ENCODE peak calls at places on chromosome 5, in ten cellular contexts. One of them, this sample, is unnamed.

GRCh38 chr5:97499605-97500004 is 316.6 kb upstream of the RIOK2 start:
- ATAC-seq in activated CD8-positive, alpha-beta memory T cell treated with anti-CD3 and anti-CD28 coated beads, Interleukin-2, amount 10 ng/mL, durations not matched to agents 7 days and 5 days: no peak
- ATAC-seq in gastroesophageal sphincter: peak
- ATAC-seq in B cell: no peak
- ATAC-seq in lung: no peak
- ATAC-seq in naive thymus-derived CD8-positive, alpha-beta T cell: no peak
- ATAC-seq in activated CD8-positive, alpha-beta T cell treated with anti-CD3 and anti-CD28 coated beads for 36 hours: no peak
- ATAC-seq in A549: no peak
- ATAC-seq in right cardiac atrium: peak
- ATAC-seq in heart left ventricle: peak
- ATAC-seq in this sample: no peak

GRCh38 chr5:127042593-127042992 is 12.2 kb upstream of the MARCHF3 start:
- ATAC-seq in activated CD8-positive, alpha-beta memory T cell treated with anti-CD3 and anti-CD28 coated beads, Interleukin-2, amount 10 ng/mL, durations not matched to agents 7 days and 5 days: no peak
- ATAC-seq in gastroesophageal sphincter: no peak
- ATAC-seq in B cell: no peak
- ATAC-seq in lung: no peak
- ATAC-seq in naive thymus-derived CD8-positive, alpha-beta T cell: no peak
- ATAC-seq in activated CD8-positive, alpha-beta T cell treated with anti-CD3 and anti-CD28 coated beads for 36 hours: no peak
- ATAC-seq in A549: no peak
- ATAC-seq in right cardiac atrium: no peak
- ATAC-seq in heart left ventricle: no peak
- ATAC-seq in this sample: peak

GRCh38 chr5:16564468-16564867 is 52.3 kb downstream of the RETREG1 start:
- ATAC-seq in activated CD8-positive, alpha-beta memory T cell treated with anti-CD3 and anti-CD28 coated beads, Interleukin-2, amount 10 ng/mL, durations not matched to agents 7 days and 5 days: no peak
- ATAC-seq in gastroesophageal sphincter: no peak
- ATAC-seq in B cell: no peak
- ATAC-seq in lung: no peak
- ATAC-seq in naive thymus-derived CD8-positive, alpha-beta T cell: no peak
- ATAC-seq in activated CD8-positive, alpha-beta T cell treated with anti-CD3 and anti-CD28 coated beads for 36 hours: no peak
- ATAC-seq in A549: no peak
- ATAC-seq in right cardiac atrium: peak
- ATAC-seq in heart left ventricle: peak
- ATAC-seq in this sample: no peak

GRCh38 chr5:131628990-131629389 is 6.0 kb downstream of the RAPGEF6 start:
- ATAC-seq in activated CD8-positive, alpha-beta memory T cell treated with anti-CD3 and anti-CD28 coated beads, Interleukin-2, amount 10 ng/mL, durations not matched to agents 7 days and 5 days: no peak
- ATAC-seq in gastroesophageal sphincter: no peak
- ATAC-seq in B cell: no peak
- ATAC-seq in lung: no peak
- ATAC-seq in naive thymus-derived CD8-positive, alpha-beta T cell: no peak
- ATAC-seq in activated CD8-positive, alpha-beta T cell treated with anti-CD3 and anti-CD28 coated beads for 36 hours: no peak
- ATAC-seq in A549: peak
- ATAC-seq in right cardiac atrium: no peak
- ATAC-seq in heart left ventricle: no peak
- ATAC-seq in this sample: peak

GRCh38 chr5:90861843-90862586 is 303.4 kb downstream of the ADGRV1 start:
- ATAC-seq in activated CD8-positive, alpha-beta memory T cell treated with anti-CD3 and anti-CD28 coated beads, Interleukin-2, amount 10 ng/mL, durations not matched to agents 7 days and 5 days: no peak
- ATAC-seq in gastroesophageal sphincter: no peak
- ATAC-seq in B cell: no peak
- ATAC-seq in lung: no peak
- ATAC-seq in naive thymus-derived CD8-positive, alpha-beta T cell: no peak
- ATAC-seq in activated CD8-positive, alpha-beta T cell treated with anti-CD3 and anti-CD28 coated beads for 36 hours: no peak
- ATAC-seq in A549: no peak
- ATAC-seq in right cardiac atrium: no peak
- ATAC-seq in heart left ventricle: no peak
- ATAC-seq in this sample: no peak

GRCh38 chr5:94632024-94632423 is 13.6 kb downstream of the SLF1 start:
- ATAC-seq in activated CD8-positive, alpha-beta memory T cell treated with anti-CD3 and anti-CD28 coated beads, Interleukin-2, amount 10 ng/mL, durations not matched to agents 7 days and 5 days: peak
- ATAC-seq in gastroesophageal sphincter: no peak
- ATAC-seq in B cell: peak
- ATAC-seq in lung: no peak
- ATAC-seq in naive thymus-derived CD8-positive, alpha-beta T cell: no peak
- ATAC-seq in activated CD8-positive, alpha-beta T cell treated with anti-CD3 and anti-CD28 coated beads for 36 hours: no peak
- ATAC-seq in A549: no peak
- ATAC-seq in right cardiac atrium: no peak
- ATAC-seq in heart left ventricle: no peak
- ATAC-seq in this sample: no peak

GRCh38 chr5:170338933-170339779 is 41.6 kb upstream of the LCP2 start:
- ATAC-seq in activated CD8-positive, alpha-beta memory T cell treated with anti-CD3 and anti-CD28 coated beads, Interleukin-2, amount 10 ng/mL, durations not matched to agents 7 days and 5 days: peak
- ATAC-seq in gastroesophageal sphincter: no peak
- ATAC-seq in B cell: peak
- ATAC-seq in lung: no peak
- ATAC-seq in naive thymus-derived CD8-positive, alpha-beta T cell: peak
- ATAC-seq in activated CD8-positive, alpha-beta T cell treated with anti-CD3 and anti-CD28 coated beads for 36 hours: peak
- ATAC-seq in A549: no peak
- ATAC-seq in right cardiac atrium: peak
- ATAC-seq in heart left ventricle: peak
- ATAC-seq in this sample: no peak

GRCh38 chr5:158670199-158670598 is 429.5 kb downstream of the EBF1 start:
- ATAC-seq in activated CD8-positive, alpha-beta memory T cell treated with anti-CD3 and anti-CD28 coated beads, Interleukin-2, amount 10 ng/mL, durations not matched to agents 7 days and 5 days: no peak
- ATAC-seq in gastroesophageal sphincter: no peak
- ATAC-seq in B cell: no peak
- ATAC-seq in lung: no peak
- ATAC-seq in naive thymus-derived CD8-positive, alpha-beta T cell: no peak
- ATAC-seq in activated CD8-positive, alpha-beta T cell treated with anti-CD3 and anti-CD28 coated beads for 36 hours: no peak
- ATAC-seq in A549: no peak
- ATAC-seq in right cardiac atrium: no peak
- ATAC-seq in heart left ventricle: no peak
- ATAC-seq in this sample: no peak

GRCh38 chr5:83077662-83078261 is 415 bp downstream of the XRCC4 start:
- ATAC-seq in activated CD8-positive, alpha-beta memory T cell treated with anti-CD3 and anti-CD28 coated beads, Interleukin-2, amount 10 ng/mL, durations not matched to agents 7 days and 5 days: peak
- ATAC-seq in gastroesophageal sphincter: peak
- ATAC-seq in B cell: peak
- ATAC-seq in lung: no peak
- ATAC-seq in naive thymus-derived CD8-positive, alpha-beta T cell: no peak
- ATAC-seq in activated CD8-positive, alpha-beta T cell treated with anti-CD3 and anti-CD28 coated beads for 36 hours: peak
- ATAC-seq in A549: peak
- ATAC-seq in right cardiac atrium: peak
- ATAC-seq in heart left ventricle: peak
- ATAC-seq in this sample: peak

GRCh38 chr5:61401726-61402125 is 69.7 kb downstream of the ZSWIM6 start:
- ATAC-seq in activated CD8-positive, alpha-beta memory T cell treated with anti-CD3 and anti-CD28 coated beads, Interleukin-2, amount 10 ng/mL, durations not matched to agents 7 days and 5 days: no peak
- ATAC-seq in gastroesophageal sphincter: no peak
- ATAC-seq in B cell: no peak
- ATAC-seq in lung: no peak
- ATAC-seq in naive thymus-derived CD8-positive, alpha-beta T cell: no peak
- ATAC-seq in activated CD8-positive, alpha-beta T cell treated with anti-CD3 and anti-CD28 coated beads for 36 hours: no peak
- ATAC-seq in A549: peak
- ATAC-seq in right cardiac atrium: peak
- ATAC-seq in heart left ventricle: peak
- ATAC-seq in this sample: peak

GRCh38 chr5:138459311-138459710 is 6.0 kb upstream of the EGR1 start:
- ATAC-seq in activated CD8-positive, alpha-beta memory T cell treated with anti-CD3 and anti-CD28 coated beads, Interleukin-2, amount 10 ng/mL, durations not matched to agents 7 days and 5 days: peak
- ATAC-seq in gastroesophageal sphincter: no peak
- ATAC-seq in B cell: peak
- ATAC-seq in lung: no peak
- ATAC-seq in naive thymus-derived CD8-positive, alpha-beta T cell: peak
- ATAC-seq in activated CD8-positive, alpha-beta T cell treated with anti-CD3 and anti-CD28 coated beads for 36 hours: peak
- ATAC-seq in A549: no peak
- ATAC-seq in right cardiac atrium: peak
- ATAC-seq in heart left ventricle: no peak
- ATAC-seq in this sample: no peak

GRCh38 chr5:106875591-106876297 is 795.0 kb downstream of the EFNA5 start:
- ATAC-seq in activated CD8-positive, alpha-beta memory T cell treated with anti-CD3 and anti-CD28 coated beads, Interleukin-2, amount 10 ng/mL, durations not matched to agents 7 days and 5 days: no peak
- ATAC-seq in gastroesophageal sphincter: peak
- ATAC-seq in B cell: no peak
- ATAC-seq in lung: peak
- ATAC-seq in naive thymus-derived CD8-positive, alpha-beta T cell: no peak
- ATAC-seq in activated CD8-positive, alpha-beta T cell treated with anti-CD3 and anti-CD28 coated beads for 36 hours: no peak
- ATAC-seq in A549: peak
- ATAC-seq in right cardiac atrium: peak
- ATAC-seq in heart left ventricle: peak
- ATAC-seq in this sample: peak

GRCh38 chr5:111719773-111720172 is 37.2 kb downstream of the NREP start:
- ATAC-seq in activated CD8-positive, alpha-beta memory T cell treated with anti-CD3 and anti-CD28 coated beads, Interleukin-2, amount 10 ng/mL, durations not matched to agents 7 days and 5 days: no peak
- ATAC-seq in gastroesophageal sphincter: no peak
- ATAC-seq in B cell: no peak
- ATAC-seq in lung: no peak
- ATAC-seq in naive thymus-derived CD8-positive, alpha-beta T cell: no peak
- ATAC-seq in activated CD8-positive, alpha-beta T cell treated with anti-CD3 and anti-CD28 coated beads for 36 hours: no peak
- ATAC-seq in A549: no peak
- ATAC-seq in right cardiac atrium: no peak
- ATAC-seq in heart left ventricle: no peak
- ATAC-seq in this sample: peak

GRCh38 chr5:68428232-68428811 is 212.8 kb downstream of the PIK3R1 start:
- ATAC-seq in activated CD8-positive, alpha-beta memory T cell treated with anti-CD3 and anti-CD28 coated beads, Interleukin-2, amount 10 ng/mL, durations not matched to agents 7 days and 5 days: no peak
- ATAC-seq in gastroesophageal sphincter: no peak
- ATAC-seq in B cell: no peak
- ATAC-seq in lung: no peak
- ATAC-seq in naive thymus-derived CD8-positive, alpha-beta T cell: no peak
- ATAC-seq in activated CD8-positive, alpha-beta T cell treated with anti-CD3 and anti-CD28 coated beads for 36 hours: no peak
- ATAC-seq in A549: no peak
- ATAC-seq in right cardiac atrium: no peak
- ATAC-seq in heart left ventricle: no peak
- ATAC-seq in this sample: no peak

GRCh38 chr5:123156577-123157296 is 67.7 kb downstream of the PRDM6 start:
- ATAC-seq in activated CD8-positive, alpha-beta memory T cell treated with anti-CD3 and anti-CD28 coated beads, Interleukin-2, amount 10 ng/mL, durations not matched to agents 7 days and 5 days: no peak
- ATAC-seq in gastroesophageal sphincter: peak
- ATAC-seq in B cell: no peak
- ATAC-seq in lung: peak
- ATAC-seq in naive thymus-derived CD8-positive, alpha-beta T cell: no peak
- ATAC-seq in activated CD8-positive, alpha-beta T cell treated with anti-CD3 and anti-CD28 coated beads for 36 hours: no peak
- ATAC-seq in A549: no peak
- ATAC-seq in right cardiac atrium: no peak
- ATAC-seq in heart left ventricle: peak
- ATAC-seq in this sample: peak

GRCh38 chr5:134552301-134552700 is 26.8 kb downstream of the JADE2 start:
- ATAC-seq in activated CD8-positive, alpha-beta memory T cell treated with anti-CD3 and anti-CD28 coated beads, Interleukin-2, amount 10 ng/mL, durations not matched to agents 7 days and 5 days: no peak
- ATAC-seq in gastroesophageal sphincter: peak
- ATAC-seq in B cell: no peak
- ATAC-seq in lung: no peak
- ATAC-seq in naive thymus-derived CD8-positive, alpha-beta T cell: no peak
- ATAC-seq in activated CD8-positive, alpha-beta T cell treated with anti-CD3 and anti-CD28 coated beads for 36 hours: no peak
- ATAC-seq in A549: peak
- ATAC-seq in right cardiac atrium: peak
- ATAC-seq in heart left ventricle: peak
- ATAC-seq in this sample: peak

GRCh38 chr5:96809898-96810297 is 2.2 kb upstream of the ERAP1 start:
- ATAC-seq in activated CD8-positive, alpha-beta memory T cell treated with anti-CD3 and anti-CD28 coated beads, Interleukin-2, amount 10 ng/mL, durations not matched to agents 7 days and 5 days: no peak
- ATAC-seq in gastroesophageal sphincter: no peak
- ATAC-seq in B cell: no peak
- ATAC-seq in lung: no peak
- ATAC-seq in naive thymus-derived CD8-positive, alpha-beta T cell: no peak
- ATAC-seq in activated CD8-positive, alpha-beta T cell treated with anti-CD3 and anti-CD28 coated beads for 36 hours: no peak
- ATAC-seq in A549: no peak
- ATAC-seq in right cardiac atrium: no peak
- ATAC-seq in heart left ventricle: no peak
- ATAC-seq in this sample: no peak

GRCh38 chr5:139451176-139451575 is 11.4 kb downstream of the ECSCR start:
- ATAC-seq in activated CD8-positive, alpha-beta memory T cell treated with anti-CD3 and anti-CD28 coated beads, Interleukin-2, amount 10 ng/mL, durations not matched to agents 7 days and 5 days: no peak
- ATAC-seq in gastroesophageal sphincter: no peak
- ATAC-seq in B cell: no peak
- ATAC-seq in lung: no peak
- ATAC-seq in naive thymus-derived CD8-positive, alpha-beta T cell: no peak
- ATAC-seq in activated CD8-positive, alpha-beta T cell treated with anti-CD3 and anti-CD28 coated beads for 36 hours: no peak
- ATAC-seq in A549: no peak
- ATAC-seq in right cardiac atrium: no peak
- ATAC-seq in heart left ventricle: no peak
- ATAC-seq in this sample: no peak

GRCh38 chr5:95780597-95780996 is 41.9 kb downstream of the GLRX start:
- ATAC-seq in activated CD8-positive, alpha-beta memory T cell treated with anti-CD3 and anti-CD28 coated beads, Interleukin-2, amount 10 ng/mL, durations not matched to agents 7 days and 5 days: no peak
- ATAC-seq in gastroesophageal sphincter: peak
- ATAC-seq in B cell: no peak
- ATAC-seq in lung: no peak
- ATAC-seq in naive thymus-derived CD8-positive, alpha-beta T cell: no peak
- ATAC-seq in activated CD8-positive, alpha-beta T cell treated with anti-CD3 and anti-CD28 coated beads for 36 hours: no peak
- ATAC-seq in A549: no peak
- ATAC-seq in right cardiac atrium: peak
- ATAC-seq in heart left ventricle: peak
- ATAC-seq in this sample: peak

GRCh38 chr5:175677571-175677970 is 19.7 kb downstream of the HRH2 start:
- ATAC-seq in activated CD8-positive, alpha-beta memory T cell treated with anti-CD3 and anti-CD28 coated beads, Interleukin-2, amount 10 ng/mL, durations not matched to agents 7 days and 5 days: no peak
- ATAC-seq in gastroesophageal sphincter: no peak
- ATAC-seq in B cell: no peak
- ATAC-seq in lung: no peak
- ATAC-seq in naive thymus-derived CD8-positive, alpha-beta T cell: no peak
- ATAC-seq in activated CD8-positive, alpha-beta T cell treated with anti-CD3 and anti-CD28 coated beads for 36 hours: no peak
- ATAC-seq in A549: no peak
- ATAC-seq in right cardiac atrium: no peak
- ATAC-seq in heart left ventricle: no peak
- ATAC-seq in this sample: no peak

GRCh38 chr5:139975306-139975705 is 67.8 kb downstream of the NRG2 start:
- ATAC-seq in activated CD8-positive, alpha-beta memory T cell treated with anti-CD3 and anti-CD28 coated beads, Interleukin-2, amount 10 ng/mL, durations not matched to agents 7 days and 5 days: no peak
- ATAC-seq in gastroesophageal sphincter: no peak
- ATAC-seq in B cell: no peak
- ATAC-seq in lung: no peak
- ATAC-seq in naive thymus-derived CD8-positive, alpha-beta T cell: no peak
- ATAC-seq in activated CD8-positive, alpha-beta T cell treated with anti-CD3 and anti-CD28 coated beads for 36 hours: no peak
- ATAC-seq in A549: peak
- ATAC-seq in right cardiac atrium: peak
- ATAC-seq in heart left ventricle: peak
- ATAC-seq in this sample: peak

GRCh38 chr5:76303917-76304316 is 99.2 kb upstream of the IQGAP2 start:
- ATAC-seq in activated CD8-positive, alpha-beta memory T cell treated with anti-CD3 and anti-CD28 coated beads, Interleukin-2, amount 10 ng/mL, durations not matched to agents 7 days and 5 days: peak
- ATAC-seq in gastroesophageal sphincter: no peak
- ATAC-seq in B cell: peak
- ATAC-seq in lung: no peak
- ATAC-seq in naive thymus-derived CD8-positive, alpha-beta T cell: peak
- ATAC-seq in activated CD8-positive, alpha-beta T cell treated with anti-CD3 and anti-CD28 coated beads for 36 hours: peak
- ATAC-seq in A549: peak
- ATAC-seq in right cardiac atrium: no peak
- ATAC-seq in heart left ventricle: peak
- ATAC-seq in this sample: no peak

GRCh38 chr5:143687604-143688003 is 124.4 kb upstream of the HMHB1 start:
- ATAC-seq in activated CD8-positive, alpha-beta memory T cell treated with anti-CD3 and anti-CD28 coated beads, Interleukin-2, amount 10 ng/mL, durations not matched to agents 7 days and 5 days: no peak
- ATAC-seq in gastroesophageal sphincter: no peak
- ATAC-seq in B cell: no peak
- ATAC-seq in lung: no peak
- ATAC-seq in naive thymus-derived CD8-positive, alpha-beta T cell: no peak
- ATAC-seq in activated CD8-positive, alpha-beta T cell treated with anti-CD3 and anti-CD28 coated beads for 36 hours: no peak
- ATAC-seq in A549: no peak
- ATAC-seq in right cardiac atrium: no peak
- ATAC-seq in heart left ventricle: no peak
- ATAC-seq in this sample: no peak

GRCh38 chr5:146283344-146283761 is 55.3 kb upstream of the POU4F3 start:
- ATAC-seq in activated CD8-positive, alpha-beta memory T cell treated with anti-CD3 and anti-CD28 coated beads, Interleukin-2, amount 10 ng/mL, durations not matched to agents 7 days and 5 days: no peak
- ATAC-seq in gastroesophageal sphincter: no peak
- ATAC-seq in B cell: no peak
- ATAC-seq in lung: no peak
- ATAC-seq in naive thymus-derived CD8-positive, alpha-beta T cell: no peak
- ATAC-seq in activated CD8-positive, alpha-beta T cell treated with anti-CD3 and anti-CD28 coated beads for 36 hours: no peak
- ATAC-seq in A549: peak
- ATAC-seq in right cardiac atrium: peak
- ATAC-seq in heart left ventricle: peak
- ATAC-seq in this sample: peak

GRCh38 chr5:12947379-12947778 is 997.1 kb downstream of the DNAH5 start:
- ATAC-seq in activated CD8-positive, alpha-beta memory T cell treated with anti-CD3 and anti-CD28 coated beads, Interleukin-2, amount 10 ng/mL, durations not matched to agents 7 days and 5 days: no peak
- ATAC-seq in gastroesophageal sphincter: no peak
- ATAC-seq in B cell: no peak
- ATAC-seq in lung: no peak
- ATAC-seq in naive thymus-derived CD8-positive, alpha-beta T cell: no peak
- ATAC-seq in activated CD8-positive, alpha-beta T cell treated with anti-CD3 and anti-CD28 coated beads for 36 hours: no peak
- ATAC-seq in A549: no peak
- ATAC-seq in right cardiac atrium: no peak
- ATAC-seq in heart left ventricle: no peak
- ATAC-seq in this sample: no peak

GRCh38 chr5:154189256-154189818 is 1.2 kb upstream of the GALNT10 start:
- ATAC-seq in activated CD8-positive, alpha-beta memory T cell treated with anti-CD3 and anti-CD28 coated beads, Interleukin-2, amount 10 ng/mL, durations not matched to agents 7 days and 5 days: no peak
- ATAC-seq in gastroesophageal sphincter: no peak
- ATAC-seq in B cell: peak
- ATAC-seq in lung: no peak
- ATAC-seq in naive thymus-derived CD8-positive, alpha-beta T cell: peak
- ATAC-seq in activated CD8-positive, alpha-beta T cell treated with anti-CD3 and anti-CD28 coated beads for 36 hours: no peak
- ATAC-seq in A549: peak
- ATAC-seq in right cardiac atrium: peak
- ATAC-seq in heart left ventricle: peak
- ATAC-seq in this sample: no peak

GRCh38 chr5:137672001-137672400 is 63.9 kb downstream of the KLHL3 start:
- ATAC-seq in activated CD8-positive, alpha-beta memory T cell treated with anti-CD3 and anti-CD28 coated beads, Interleukin-2, amount 10 ng/mL, durations not matched to agents 7 days and 5 days: no peak
- ATAC-seq in gastroesophageal sphincter: no peak
- ATAC-seq in B cell: no peak
- ATAC-seq in lung: no peak
- ATAC-seq in naive thymus-derived CD8-positive, alpha-beta T cell: no peak
- ATAC-seq in activated CD8-positive, alpha-beta T cell treated with anti-CD3 and anti-CD28 coated beads for 36 hours: no peak
- ATAC-seq in A549: no peak
- ATAC-seq in right cardiac atrium: peak
- ATAC-seq in heart left ventricle: no peak
- ATAC-seq in this sample: no peak